ENCODE peak calls at places on chromosomes 16 and 17, in four cellular contexts. One of them, this sample, is unnamed.

GRCh38 chr16:74778646-74779045 is 4.0 kb upstream of the FA2H start:
- DNase-seq in HepG2: no peak
- DNase-seq in GM12878: no peak
- DNase-seq in H1: no peak
- DNase-seq in this sample: no peak

GRCh38 chr16:57617604-57618111 is 10.8 kb upstream of the ADGRG1 start:
- DNase-seq in HepG2: no peak
- DNase-seq in GM12878: no peak
- DNase-seq in H1: no peak
- DNase-seq in this sample: no peak

GRCh38 chr17:69608114-69608513 is 193.6 kb downstream of the MAP2K6 start:
- DNase-seq in HepG2: no peak
- DNase-seq in H1: no peak
- DNase-seq in GM12878: no peak
- DNase-seq in this sample: no peak

GRCh38 chr17:51120357-51120738 is 320 bp downstream of the SPAG9 start:
- DNase-seq in HepG2: no peak
- DNase-seq in GM12878: no peak
- DNase-seq in H1: no peak
- DNase-seq in this sample: no peak

GRCh38 chr17:19867094-19867653 is 562 bp downstream of the ULK2 start:
- DNase-seq in GM12878: no peak
- DNase-seq in H1: no peak
- DNase-seq in HepG2: peak; percentile 9
- DNase-seq in this sample: peak; percentile 30

GRCh38 chr17:50708050-50709000 is 611 bp upstream of the ANKRD40 start:
- DNase-seq in HepG2: no peak
- DNase-seq in H1: no peak
- DNase-seq in GM12878: peak; percentile 17
- DNase-seq in this sample: no peak

GRCh38 chr17:45320931-45321461 is 4.2 kb upstream of the MAP3K14 start:
- DNase-seq in H1: no peak
- DNase-seq in GM12878: no peak
- DNase-seq in HepG2: no peak
- DNase-seq in this sample: no peak

GRCh38 chr17:20999044-20999573 is 43.7 kb downstream of the USP22 start:
- DNase-seq in HepG2: no peak
- DNase-seq in H1: no peak
- DNase-seq in GM12878: no peak
- DNase-seq in this sample: no peak

GRCh38 chr16:23410176-23410575 is 42.8 kb downstream of the COG7 start:
- DNase-seq in H1: no peak
- DNase-seq in GM12878: no peak
- DNase-seq in HepG2: no peak
- DNase-seq in this sample: peak; percentile 46

GRCh38 chr16:85002099-85002541 is 9.2 kb downstream of the ZDHHC7 start:
- DNase-seq in HepG2: peak; percentile 53
- DNase-seq in GM12878: no peak
- DNase-seq in H1: no peak
- DNase-seq in this sample: no peak

GRCh38 chr16:495127-495748 is 32.3 kb upstream of the CAPN15 start:
- DNase-seq in GM12878: no peak
- DNase-seq in H1: peak; percentile 41
- DNase-seq in HepG2: peak; percentile 59
- DNase-seq in this sample: peak; percentile 63

GRCh38 chr16:4200781-4201137 is 41.1 kb downstream of the SRL start:
- DNase-seq in HepG2: no peak
- DNase-seq in H1: no peak
- DNase-seq in GM12878: no peak
- DNase-seq in this sample: no peak

GRCh38 chr17:67377727-67378443 is 804 bp downstream of the PITPNC1 start:
- DNase-seq in HepG2: no peak
- DNase-seq in H1: no peak
- DNase-seq in GM12878: no peak
- DNase-seq in this sample: no peak

GRCh38 chr17:35801583-35802224 is 6.3 kb upstream of the MMP28 start:
- DNase-seq in H1: no peak
- DNase-seq in HepG2: no peak
- DNase-seq in GM12878: no peak
- DNase-seq in this sample: no peak

GRCh38 chr17:43694081-43694870 is 32.6 kb upstream of the MEOX1 start:
- DNase-seq in HepG2: peak; percentile 85
- DNase-seq in GM12878: no peak
- DNase-seq in H1: no peak
- DNase-seq in this sample: peak; percentile 71

GRCh38 chr16:30786115-30786935 is 680 bp downstream of the ZNF629 start:
- DNase-seq in GM12878: no peak
- DNase-seq in HepG2: peak; percentile 60
- DNase-seq in H1: no peak
- DNase-seq in this sample: no peak

GRCh38 chr16:17303101-17303500 is 167.7 kb downstream of the XYLT1 start:
- DNase-seq in HepG2: no peak
- DNase-seq in GM12878: no peak
- DNase-seq in H1: no peak
- DNase-seq in this sample: no peak

GRCh38 chr17:83183150-83183820 is 103.9 kb downstream of the METRNL start:
- DNase-seq in HepG2: no peak
- DNase-seq in H1: no peak
- DNase-seq in GM12878: no peak
- DNase-seq in this sample: no peak

GRCh38 chr16:14155572-14156213 is 84.6 kb downstream of the MRTFB start:
- DNase-seq in H1: no peak
- DNase-seq in HepG2: no peak
- DNase-seq in GM12878: no peak
- DNase-seq in this sample: no peak

GRCh38 chr16:51839697-51840462 is 688.8 kb upstream of the SALL1 start:
- DNase-seq in GM12878: no peak
- DNase-seq in H1: peak; percentile 9
- DNase-seq in HepG2: peak; percentile 15
- DNase-seq in this sample: peak; percentile 44

GRCh38 chr16:3135120-3135715 is 389 bp downstream of the ZNF213 start:
- DNase-seq in HepG2: no peak
- DNase-seq in GM12878: no peak
- DNase-seq in H1: no peak
- DNase-seq in this sample: no peak

GRCh38 chr16:72554935-72555334 is 383.0 kb upstream of the PMFBP1 start:
- DNase-seq in H1: no peak
- DNase-seq in HepG2: no peak
- DNase-seq in GM12878: no peak
- DNase-seq in this sample: no peak

GRCh38 chr17:2179615-2180295 is 123.8 kb downstream of the SMG6 start:
- DNase-seq in GM12878: no peak
- DNase-seq in HepG2: no peak
- DNase-seq in H1: no peak
- DNase-seq in this sample: no peak

GRCh38 chr17:36653374-36653773 is 52.0 kb downstream of the MRM1 start:
- DNase-seq in GM12878: no peak
- DNase-seq in H1: no peak
- DNase-seq in HepG2: no peak
- DNase-seq in this sample: no peak

GRCh38 chr16:81841709-81842108 is 62.6 kb downstream of the PLCG2 start:
- DNase-seq in HepG2: no peak
- DNase-seq in H1: no peak
- DNase-seq in GM12878: peak; percentile 63
- DNase-seq in this sample: no peak

GRCh38 chr17:16974569-16975265 is 2.8 kb upstream of the TNFRSF13B start:
- DNase-seq in HepG2: no peak
- DNase-seq in GM12878: no peak
- DNase-seq in H1: no peak
- DNase-seq in this sample: no peak
- TF ChIP-seq ZNF274 in HepG2: no peak
- TF ChIP-seq ZNF274 in GM12878: no peak
- TF ChIP-seq ZNF274 in H1: no peak
- TF ChIP-seq ZNF274 in this sample: no peak

DNA sequence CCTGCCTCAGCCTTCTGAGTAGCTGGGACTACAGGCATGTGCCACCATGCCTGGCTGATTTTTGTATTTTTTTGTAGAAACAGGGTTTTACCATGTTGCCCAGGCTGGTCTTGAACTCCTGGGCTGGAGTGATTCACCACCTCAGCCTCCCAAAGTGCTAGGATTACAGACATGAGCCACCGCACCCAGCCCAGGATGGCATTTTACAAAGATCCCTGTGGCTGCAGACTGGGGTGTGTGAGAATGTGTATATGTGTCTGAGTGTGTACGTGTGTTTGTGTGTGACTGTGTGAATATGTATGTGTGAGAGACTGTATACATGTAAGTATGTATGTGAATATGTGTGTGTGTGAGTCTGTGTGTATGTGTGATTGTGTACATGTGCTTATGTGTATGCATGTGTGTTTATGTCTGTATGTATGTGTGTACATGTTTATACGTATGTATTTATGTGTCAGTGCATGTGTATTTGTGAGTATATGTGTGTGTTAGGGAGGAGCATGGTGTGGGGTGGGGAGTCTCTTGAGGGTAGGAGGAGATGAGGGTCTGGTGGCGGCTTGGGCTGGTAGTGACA is 17.0 kb downstream of the RPTOR start:
- DNase-seq in GM12878: no peak
- DNase-seq in HepG2: no peak
- DNase-seq in H1: no peak
- DNase-seq in this sample: no peak
- TF ChIP-seq SUZ12 in GM12878: no peak
- TF ChIP-seq SUZ12 in HepG2: no peak
- TF ChIP-seq SUZ12 in H1: no peak
- TF ChIP-seq SUZ12 in this sample: no peak

DNA sequence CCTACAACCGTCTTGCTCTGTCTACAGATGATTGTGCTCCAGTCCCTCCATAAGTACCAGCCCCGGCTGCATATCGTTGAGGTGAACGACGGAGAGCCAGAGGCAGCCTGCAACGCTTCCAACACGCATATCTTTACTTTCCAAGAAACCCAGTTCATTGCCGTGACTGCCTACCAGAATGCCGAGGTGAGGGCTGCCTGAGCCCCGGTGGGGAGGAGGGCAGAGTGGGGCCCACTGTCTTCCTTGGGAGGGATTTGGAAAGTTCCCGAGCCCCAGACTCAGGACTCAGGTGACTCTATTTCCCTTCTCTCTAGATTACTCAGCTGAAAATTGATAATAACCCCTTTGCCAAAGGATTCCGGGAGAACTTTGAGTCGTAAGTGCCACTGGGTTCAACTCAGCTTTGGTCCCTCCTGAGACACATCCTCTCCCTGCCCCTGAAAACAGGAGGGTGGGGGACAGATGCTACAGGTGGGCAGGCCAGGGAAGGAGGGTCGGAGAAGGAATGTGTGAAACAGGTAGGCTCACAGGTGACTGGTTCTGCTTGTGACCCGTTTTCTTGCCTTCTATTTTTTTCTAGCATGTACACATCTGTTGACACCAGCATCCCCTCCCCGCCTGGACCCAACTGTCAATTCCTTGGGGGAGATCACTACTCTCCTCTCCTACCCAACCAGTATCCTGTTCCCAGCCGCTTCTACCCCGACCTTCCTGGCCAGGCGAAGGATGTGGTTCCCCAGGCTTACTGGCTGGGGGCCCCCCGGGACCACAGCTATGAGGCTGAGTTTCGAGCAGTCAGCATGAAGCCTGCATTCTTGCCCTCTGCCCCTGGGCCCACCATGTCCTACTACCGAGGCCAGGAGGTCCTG is 11.4 kb downstream of the TBX21 start:
- DNase-seq in H1: no peak
- DNase-seq in GM12878: no peak
- DNase-seq in HepG2: no peak
- DNase-seq in this sample: no peak
- TF ChIP-seq ZNF274 in H1: no peak
- TF ChIP-seq ZNF274 in GM12878: no peak
- TF ChIP-seq ZNF274 in HepG2: no peak
- TF ChIP-seq ZNF274 in this sample: no peak

GRCh38 chr17:38745545-38745944 is 2.6 kb downstream of the PCGF2 start:
- DNase-seq in H1: no peak
- DNase-seq in GM12878: no peak
- DNase-seq in HepG2: peak; percentile 29
- DNase-seq in this sample: no peak
- TF ChIP-seq SUZ12 in H1: no peak
- TF ChIP-seq SUZ12 in GM12878: no peak
- TF ChIP-seq SUZ12 in HepG2: no peak
- TF ChIP-seq SUZ12 in this sample: no peak

DNA sequence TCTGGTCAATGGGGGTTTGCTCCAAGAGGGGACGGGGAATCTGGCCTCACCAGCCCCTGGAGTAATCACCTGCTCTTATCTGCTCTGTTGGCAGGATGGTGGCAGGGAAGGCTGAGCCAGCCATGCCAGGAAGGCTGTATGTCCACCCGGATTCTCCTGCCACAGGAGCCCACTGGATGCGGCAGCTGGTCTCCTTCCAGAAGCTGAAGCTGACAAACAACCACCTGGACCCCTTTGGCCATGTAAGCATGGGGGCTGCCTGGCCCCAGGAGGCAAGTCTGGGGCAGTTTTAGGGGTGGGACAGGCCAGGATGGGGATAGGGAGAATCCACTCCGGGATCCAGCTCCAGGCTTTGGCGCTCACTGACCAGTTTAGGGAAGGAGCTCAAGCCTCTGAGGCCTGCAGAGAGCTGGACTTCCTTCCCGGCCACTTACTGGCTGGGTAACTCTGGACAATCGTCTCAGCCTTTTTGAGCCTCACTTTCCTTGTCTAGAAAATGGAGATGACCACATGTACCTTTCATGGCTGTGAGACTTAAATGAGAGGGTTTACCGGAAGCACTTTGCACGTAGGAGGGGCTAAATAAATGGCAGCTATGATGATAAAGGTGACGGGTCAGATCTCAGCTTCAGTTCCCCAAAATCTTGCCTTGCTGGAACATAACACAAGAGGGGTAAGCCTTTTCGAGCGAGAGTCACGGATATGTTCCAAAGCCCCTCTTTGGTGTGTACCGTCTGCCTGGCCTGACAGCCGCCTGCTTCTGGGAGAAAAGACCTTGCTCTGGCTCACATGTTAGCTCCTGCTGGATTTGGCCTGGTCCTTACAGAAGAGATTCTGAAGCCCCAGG is 15.4 kb downstream of the TBX4 start:
- DNase-seq in GM12878: no peak
- DNase-seq in HepG2: no peak
- DNase-seq in H1: no peak
- DNase-seq in this sample: no peak
- TF ChIP-seq ZNF274 in GM12878: no peak
- TF ChIP-seq ZNF274 in HepG2: no peak
- TF ChIP-seq ZNF274 in H1: no peak
- TF ChIP-seq ZNF274 in this sample: no peak

GRCh38 chr16:26261621-26262020 is 569.9 kb downstream of the HS3ST4 start:
- DNase-seq in HepG2: no peak
- DNase-seq in GM12878: no peak
- DNase-seq in H1: no peak
- DNase-seq in this sample: no peak
- TF ChIP-seq SUZ12 in HepG2: no peak
- TF ChIP-seq SUZ12 in GM12878: no peak
- TF ChIP-seq SUZ12 in H1: no peak
- TF ChIP-seq SUZ12 in this sample: no peak

This sample was measured in NT2/D1.